ENCODE peak calls at places on chromosomes 13 and 19, in eight cellular contexts. One of them, this sample, is unnamed.

GRCh38 chr13:73060251-73061160 is 1.7 kb downstream of the KLF5 start:
- DNase-seq in HFF-Myc: peak; percentile 52
- DNase-seq in HCT116: no peak
- DNase-seq in fibroblast of the aortic adventitia: peak; percentile 81
- DNase-seq in A549: no peak
- DNase-seq in B cell: peak; percentile 11
- DNase-seq in dorsolateral prefrontal cortex: peak; percentile 38
- DNase-seq in fibroblast of lung: peak; percentile 86
- DNase-seq in this sample: no peak

GRCh38 chr13:79427265-79427664 is 21.2 kb upstream of the RBM26 start:
- DNase-seq in HFF-Myc: no peak
- DNase-seq in HCT116: no peak
- DNase-seq in fibroblast of the aortic adventitia: no peak
- DNase-seq in A549: no peak
- DNase-seq in B cell: no peak
- DNase-seq in dorsolateral prefrontal cortex: no peak
- DNase-seq in fibroblast of lung: no peak
- DNase-seq in this sample: no peak

GRCh38 chr13:30045916-30046704 is 195.7 kb upstream of the UBL3 start:
- DNase-seq in HFF-Myc: peak; percentile 22
- DNase-seq in HCT116: no peak
- DNase-seq in fibroblast of the aortic adventitia: peak; percentile 71
- DNase-seq in A549: no peak
- DNase-seq in B cell: no peak
- DNase-seq in dorsolateral prefrontal cortex: no peak
- DNase-seq in fibroblast of lung: peak; percentile 96
- DNase-seq in this sample: no peak

GRCh38 chr19:33355535-33355934 is 18.0 kb upstream of the CEBPG start:
- DNase-seq in HFF-Myc: no peak
- DNase-seq in HCT116: no peak
- DNase-seq in fibroblast of the aortic adventitia: no peak
- DNase-seq in A549: no peak
- DNase-seq in B cell: no peak
- DNase-seq in dorsolateral prefrontal cortex: no peak
- DNase-seq in fibroblast of lung: no peak
- DNase-seq in this sample: no peak

GRCh38 chr19:21907516-21907915 is 71.5 kb upstream of the ZNF43 start:
- DNase-seq in HFF-Myc: no peak
- DNase-seq in HCT116: no peak
- DNase-seq in fibroblast of the aortic adventitia: no peak
- DNase-seq in A549: no peak
- DNase-seq in B cell: no peak
- DNase-seq in dorsolateral prefrontal cortex: no peak
- DNase-seq in fibroblast of lung: no peak
- DNase-seq in this sample: no peak

GRCh38 chr13:71218960-71219359 is 648.0 kb downstream of the DACH1 start:
- DNase-seq in HFF-Myc: no peak
- DNase-seq in HCT116: no peak
- DNase-seq in fibroblast of the aortic adventitia: no peak
- DNase-seq in A549: no peak
- DNase-seq in B cell: no peak
- DNase-seq in dorsolateral prefrontal cortex: no peak
- DNase-seq in fibroblast of lung: no peak
- DNase-seq in this sample: no peak

GRCh38 chr13:111666377-111666776 is 345.9 kb downstream of the TEX29 start:
- DNase-seq in HFF-Myc: no peak
- DNase-seq in HCT116: no peak
- DNase-seq in fibroblast of the aortic adventitia: no peak
- DNase-seq in A549: no peak
- DNase-seq in B cell: no peak
- DNase-seq in dorsolateral prefrontal cortex: no peak
- DNase-seq in fibroblast of lung: no peak
- DNase-seq in this sample: no peak

GRCh38 chr13:112703935-112704633 is 14.2 kb downstream of the ATP11A start:
- DNase-seq in HFF-Myc: no peak
- DNase-seq in HCT116: no peak
- DNase-seq in fibroblast of the aortic adventitia: no peak
- DNase-seq in A549: no peak
- DNase-seq in B cell: no peak
- DNase-seq in dorsolateral prefrontal cortex: no peak
- DNase-seq in fibroblast of lung: no peak
- DNase-seq in this sample: no peak

GRCh38 chr13:26984337-26984736 is 187.3 kb downstream of the USP12 start:
- DNase-seq in HFF-Myc: no peak
- DNase-seq in HCT116: no peak
- DNase-seq in fibroblast of the aortic adventitia: peak; percentile 59
- DNase-seq in A549: no peak
- DNase-seq in B cell: no peak
- DNase-seq in dorsolateral prefrontal cortex: no peak
- DNase-seq in fibroblast of lung: no peak
- DNase-seq in this sample: no peak

GRCh38 chr13:56902276-56902675 is 238.4 kb upstream of the PRR20A start:
- DNase-seq in HFF-Myc: no peak
- DNase-seq in HCT116: no peak
- DNase-seq in fibroblast of the aortic adventitia: no peak
- DNase-seq in A549: no peak
- DNase-seq in B cell: no peak
- DNase-seq in dorsolateral prefrontal cortex: no peak
- DNase-seq in fibroblast of lung: no peak
- DNase-seq in this sample: no peak

GRCh38 chr19:33303791-33304759 is 1.7 kb upstream of the CEBPA start:
- DNase-seq in HFF-Myc: no peak
- DNase-seq in HCT116: no peak
- DNase-seq in fibroblast of the aortic adventitia: peak; percentile 44
- DNase-seq in A549: no peak
- DNase-seq in B cell: peak; percentile 23
- DNase-seq in dorsolateral prefrontal cortex: no peak
- DNase-seq in fibroblast of lung: no peak
- DNase-seq in this sample: no peak

GRCh38 chr19:4452230-4452990 is 5.2 kb downstream of the UBXN6 start:
- DNase-seq in HFF-Myc: no peak
- DNase-seq in HCT116: no peak
- DNase-seq in fibroblast of the aortic adventitia: no peak
- DNase-seq in A549: no peak
- DNase-seq in B cell: no peak
- DNase-seq in dorsolateral prefrontal cortex: no peak
- DNase-seq in fibroblast of lung: no peak
- DNase-seq in this sample: no peak

GRCh38 chr19:7326105-7326877 is 22.4 kb upstream of the ARHGEF18 start:
- DNase-seq in HFF-Myc: no peak
- DNase-seq in HCT116: peak; percentile 39
- DNase-seq in fibroblast of the aortic adventitia: peak; percentile 15
- DNase-seq in A549: no peak
- DNase-seq in B cell: peak; percentile 54
- DNase-seq in dorsolateral prefrontal cortex: no peak
- DNase-seq in fibroblast of lung: no peak
- DNase-seq in this sample: no peak

GRCh38 chr13:71813187-71813586 is 53.8 kb downstream of the DACH1 start:
- DNase-seq in HFF-Myc: no peak
- DNase-seq in HCT116: no peak
- DNase-seq in fibroblast of the aortic adventitia: no peak
- DNase-seq in A549: no peak
- DNase-seq in B cell: no peak
- DNase-seq in dorsolateral prefrontal cortex: no peak
- DNase-seq in fibroblast of lung: no peak
- DNase-seq in this sample: no peak

GRCh38 chr13:24153979-24154378 is 6.5 kb upstream of the SPATA13 start:
- DNase-seq in HFF-Myc: no peak
- DNase-seq in HCT116: no peak
- DNase-seq in fibroblast of the aortic adventitia: no peak
- DNase-seq in A549: no peak
- DNase-seq in B cell: no peak
- DNase-seq in dorsolateral prefrontal cortex: no peak
- DNase-seq in fibroblast of lung: no peak
- DNase-seq in this sample: no peak

GRCh38 chr19:58379276-58379675 is 1.6 kb downstream of the ZNF837 start:
- DNase-seq in HFF-Myc: no peak
- DNase-seq in HCT116: no peak
- DNase-seq in fibroblast of the aortic adventitia: no peak
- DNase-seq in A549: no peak
- DNase-seq in B cell: no peak
- DNase-seq in dorsolateral prefrontal cortex: no peak
- DNase-seq in fibroblast of lung: no peak
- DNase-seq in this sample: no peak

GRCh38 chr19:58382997-58383603 is 2.3 kb upstream of the ZNF837 start:
- DNase-seq in HFF-Myc: no peak
- DNase-seq in HCT116: no peak
- DNase-seq in fibroblast of the aortic adventitia: no peak
- DNase-seq in A549: no peak
- DNase-seq in B cell: peak; percentile 13
- DNase-seq in dorsolateral prefrontal cortex: no peak
- DNase-seq in fibroblast of lung: no peak
- DNase-seq in this sample: no peak

GRCh38 chr19:58380736-58381459 is at the start of gene ZNF837:
- DNase-seq in HFF-Myc: peak; percentile 100
- DNase-seq in HCT116: peak; percentile 100
- DNase-seq in fibroblast of the aortic adventitia: peak; percentile 100
- DNase-seq in A549: peak; percentile 99
- DNase-seq in B cell: peak; percentile 97
- DNase-seq in dorsolateral prefrontal cortex: peak; percentile 98
- DNase-seq in fibroblast of lung: peak; percentile 100
- DNase-seq in this sample: peak; percentile 92

GRCh38 chr19:58381460-58382220 is 810 bp upstream of the ZNF837 start:
- DNase-seq in HFF-Myc: no peak
- DNase-seq in HCT116: no peak
- DNase-seq in fibroblast of the aortic adventitia: no peak
- DNase-seq in A549: no peak
- DNase-seq in B cell: peak; percentile 27
- DNase-seq in dorsolateral prefrontal cortex: no peak
- DNase-seq in fibroblast of lung: no peak
- DNase-seq in this sample: no peak

DNA sequence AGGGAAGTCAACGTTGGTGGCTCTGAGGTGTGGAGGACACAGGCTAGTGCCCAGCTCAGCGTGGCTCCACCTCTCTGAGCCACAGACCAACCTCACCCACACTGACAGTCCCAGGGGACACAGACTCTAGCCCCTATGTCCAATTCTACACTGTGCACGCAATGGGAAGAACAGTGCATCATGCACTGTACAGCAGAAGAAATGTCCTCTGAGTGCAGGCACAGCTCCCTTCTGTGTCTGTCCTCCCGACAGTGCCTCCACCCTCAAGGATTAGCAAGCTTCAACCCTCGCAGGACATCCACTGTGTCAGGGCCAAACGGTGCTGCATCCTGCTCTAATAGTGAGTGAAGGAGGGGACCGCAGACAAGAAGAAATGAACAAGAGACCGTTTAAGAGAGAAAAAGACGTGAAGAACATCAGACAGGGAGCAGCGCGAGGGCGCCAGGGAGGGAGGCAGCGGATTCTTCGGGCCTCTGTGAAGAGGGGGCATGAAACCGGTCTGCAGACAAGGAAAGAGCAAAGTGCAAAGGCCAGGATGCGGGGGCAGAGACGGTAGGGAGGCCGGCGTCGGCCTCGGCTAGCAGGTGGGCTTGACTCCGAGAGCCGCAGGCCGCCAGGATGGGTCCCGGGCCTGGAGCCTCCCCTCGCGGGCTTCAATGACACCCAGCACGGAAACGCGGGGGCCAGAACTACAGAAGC is 644 bp downstream of the ZNF837 start:
- DNase-seq in HFF-Myc: no peak
- DNase-seq in HCT116: no peak
- DNase-seq in fibroblast of the aortic adventitia: no peak
- DNase-seq in A549: no peak
- DNase-seq in B cell: no peak
- DNase-seq in dorsolateral prefrontal cortex: no peak
- DNase-seq in fibroblast of lung: no peak
- DNase-seq in this sample: no peak
- TF ChIP-seq CTCF in HFF-Myc: no peak
- TF ChIP-seq CTCF in HCT116: no peak
- TF ChIP-seq CTCF in fibroblast of the aortic adventitia: no peak
- TF ChIP-seq CTCF in A549: no peak
- TF ChIP-seq CTCF in B cell: no peak
- TF ChIP-seq CTCF in dorsolateral prefrontal cortex: no peak
- TF ChIP-seq CTCF in fibroblast of lung: no peak
- TF ChIP-seq CTCF in this sample: no peak

GRCh38 chr19:35931874-35932202 is 4.3 kb upstream of the LRFN3 start:
- DNase-seq in HFF-Myc: no peak
- DNase-seq in HCT116: no peak
- DNase-seq in fibroblast of the aortic adventitia: no peak
- DNase-seq in A549: no peak
- DNase-seq in B cell: no peak
- DNase-seq in dorsolateral prefrontal cortex: no peak
- DNase-seq in fibroblast of lung: no peak
- DNase-seq in this sample: no peak
- TF ChIP-seq CTCF in HFF-Myc: no peak
- TF ChIP-seq CTCF in HCT116: no peak
- TF ChIP-seq CTCF in fibroblast of the aortic adventitia: no peak
- TF ChIP-seq CTCF in A549: peak; percentile 43
- TF ChIP-seq CTCF in B cell: peak; percentile 60
- TF ChIP-seq CTCF in dorsolateral prefrontal cortex: peak; percentile 32
- TF ChIP-seq CTCF in fibroblast of lung: no peak
- TF ChIP-seq CTCF in this sample: peak; percentile 8

DNA sequence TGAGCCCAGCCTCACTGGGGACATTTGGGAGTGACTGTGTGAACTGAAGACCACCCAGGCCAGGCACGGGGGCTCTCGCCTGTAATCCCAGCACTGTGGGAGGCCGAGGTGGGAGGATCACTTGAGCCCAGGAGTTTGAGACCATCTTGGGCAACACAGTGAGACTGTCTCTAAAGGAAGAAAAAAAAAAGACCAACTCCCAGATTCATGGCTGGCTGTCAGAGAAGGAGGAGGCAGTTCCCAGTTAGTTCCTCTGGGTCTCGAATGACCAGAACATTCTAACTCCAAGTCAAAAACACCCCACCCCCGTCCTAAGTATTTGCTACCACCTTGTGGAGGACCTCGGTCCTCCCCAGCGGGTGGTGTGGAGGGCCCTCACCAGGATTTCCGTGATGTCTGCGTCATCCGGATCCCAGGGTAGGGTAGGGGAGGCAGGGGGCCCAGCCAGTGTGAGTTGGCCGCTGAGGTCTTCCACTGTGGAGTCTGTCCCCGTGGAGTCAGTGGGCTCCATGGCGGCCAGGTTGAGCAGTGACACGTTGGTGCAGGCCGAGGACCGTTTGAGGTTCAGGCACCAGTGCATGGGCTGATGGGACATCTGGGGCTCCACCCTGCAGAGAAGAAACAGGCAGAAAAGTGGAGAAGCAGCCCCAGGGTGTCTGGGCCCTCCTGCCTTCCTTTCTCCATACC is 1.3 kb downstream of the TSKS start:
- DNase-seq in HFF-Myc: no peak
- DNase-seq in HCT116: no peak
- DNase-seq in fibroblast of the aortic adventitia: peak; percentile 90
- DNase-seq in A549: no peak
- DNase-seq in B cell: no peak
- DNase-seq in dorsolateral prefrontal cortex: no peak
- DNase-seq in fibroblast of lung: peak; percentile 20
- DNase-seq in this sample: no peak
- TF ChIP-seq CTCF in HFF-Myc: peak; percentile 31
- TF ChIP-seq CTCF in HCT116: no peak
- TF ChIP-seq CTCF in fibroblast of the aortic adventitia: peak; percentile 66
- TF ChIP-seq CTCF in A549: no peak
- TF ChIP-seq CTCF in B cell: no peak
- TF ChIP-seq CTCF in dorsolateral prefrontal cortex: no peak
- TF ChIP-seq CTCF in fibroblast of lung: peak; percentile 35
- TF ChIP-seq CTCF in this sample: no peak

DNA sequence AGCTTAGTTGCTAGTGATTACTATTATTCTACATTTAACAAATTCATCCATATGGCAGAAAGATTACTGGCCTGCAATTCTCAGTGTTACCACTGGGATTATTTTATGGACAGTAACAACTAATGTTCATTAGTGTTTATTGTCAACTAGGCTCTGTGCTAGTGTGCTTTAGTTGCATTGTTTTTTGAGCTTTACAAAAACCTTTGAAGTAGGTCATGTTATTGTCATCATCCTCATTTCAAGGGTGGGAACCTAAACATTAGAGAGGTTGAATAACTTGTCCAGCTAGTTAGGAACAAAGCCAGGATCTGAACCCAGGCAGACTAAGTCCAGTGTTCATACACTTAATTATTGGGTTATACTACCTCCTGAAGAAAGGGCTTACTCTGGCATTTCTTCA is 27.8 kb upstream of the TDRD3 start:
- DNase-seq in HFF-Myc: no peak
- DNase-seq in HCT116: no peak
- DNase-seq in fibroblast of the aortic adventitia: peak; percentile 6
- DNase-seq in A549: peak; percentile 2
- DNase-seq in B cell: no peak
- DNase-seq in dorsolateral prefrontal cortex: no peak
- DNase-seq in fibroblast of lung: no peak
- DNase-seq in this sample: no peak
- TF ChIP-seq CTCF in HFF-Myc: peak; percentile 8
- TF ChIP-seq CTCF in HCT116: no peak
- TF ChIP-seq CTCF in fibroblast of the aortic adventitia: peak; percentile 50
- TF ChIP-seq CTCF in A549: no peak
- TF ChIP-seq CTCF in B cell: peak; percentile 57
- TF ChIP-seq CTCF in dorsolateral prefrontal cortex: peak; percentile 14
- TF ChIP-seq CTCF in fibroblast of lung: peak; percentile 40
- TF ChIP-seq CTCF in this sample: peak; percentile 56

This sample was measured in neural crest cell.